ENCODE peak calls at places on chromosomes 11 and 22, in four cellular contexts. X is IMR-90, J is H1, R is H9. L is an unnamed sample.

GRCh38 chr11:111765320-111765983 is 737 bp downstream of the PPP2R1B start:
- DNase-seq in X (no peak), J (no peak), R (no peak), L (no peak)

GRCh38 chr22:48919187-48919590 is 908.5 kb downstream of the BRD1 start:
- DNase-seq in X (no peak), J (peak; percentile 41), R (peak; percentile 29), L (no peak)

GRCh38 chr11:47399860-47400812 is 8.3 kb upstream of the SLC39A13 start:
- DNase-seq in X (no peak), J (no peak), R (peak; percentile 72), L (peak; percentile 76)

GRCh38 chr22:29587938-29588699 is 7.2 kb upstream of the NIPSNAP1 start:
- DNase-seq in X (peak; percentile 92), J (no peak), R (no peak), L (no peak)

GRCh38 chr11:96465537-96465936 is 75.7 kb downstream of the JRKL start:
- DNase-seq in X (no peak), J (no peak), R (no peak), L (no peak)

GRCh38 chr11:94806436-94806835 is 38.3 kb downstream of the AMOTL1 start:
- DNase-seq in X (no peak), J (no peak), R (no peak), L (no peak)

GRCh38 chr11:59680287-59681154 is 11.7 kb upstream of the PATL1 start:
- DNase-seq in X (peak; percentile 83), J (peak; percentile 67), R (peak; percentile 84), L (peak; percentile 93)

GRCh38 chr22:42617155-42617983 is 2.7 kb upstream of the POLDIP3 start:
- DNase-seq in X (no peak), J (no peak), R (peak; percentile 57), L (no peak)

GRCh38 chr11:73162196-73162740 is 20.1 kb upstream of the FCHSD2 start:
- DNase-seq in X (no peak), J (no peak), R (no peak), L (no peak)

GRCh38 chr11:23732026-23732425 is 764.8 kb upstream of the LUZP2 start:
- DNase-seq in X (peak; percentile 65), J (no peak), R (no peak), L (peak; percentile 47)

GRCh38 chr11:34745209-34745608 is 124.3 kb downstream of the EHF start:
- DNase-seq in X (no peak), J (no peak), R (no peak), L (no peak)

GRCh38 chr11:72969894-72970335 is 155.7 kb downstream of the ATG16L2 start:
- DNase-seq in X (peak; percentile 88), J (no peak), R (no peak), L (no peak)

GRCh38 chr11:86067230-86068137 is 1.4 kb downstream of the PICALM start:
- DNase-seq in X (no peak), J (no peak), R (no peak), L (no peak)

GRCh38 chr22:40067639-40068038 is 72.9 kb downstream of the FAM83F start:
- DNase-seq in X (no peak), J (no peak), R (no peak), L (no peak)

GRCh38 chr11:46410021-46410420 is 18.4 kb upstream of the CHRM4 start:
- DNase-seq in X (no peak), J (peak; percentile 55), R (peak; percentile 78), L (peak; percentile 72)

GRCh38 chr11:119739975-119740374 is 11.0 kb upstream of the NECTIN1 start:
- DNase-seq in X (no peak), J (no peak), R (no peak), L (peak; percentile 40)

DNA sequence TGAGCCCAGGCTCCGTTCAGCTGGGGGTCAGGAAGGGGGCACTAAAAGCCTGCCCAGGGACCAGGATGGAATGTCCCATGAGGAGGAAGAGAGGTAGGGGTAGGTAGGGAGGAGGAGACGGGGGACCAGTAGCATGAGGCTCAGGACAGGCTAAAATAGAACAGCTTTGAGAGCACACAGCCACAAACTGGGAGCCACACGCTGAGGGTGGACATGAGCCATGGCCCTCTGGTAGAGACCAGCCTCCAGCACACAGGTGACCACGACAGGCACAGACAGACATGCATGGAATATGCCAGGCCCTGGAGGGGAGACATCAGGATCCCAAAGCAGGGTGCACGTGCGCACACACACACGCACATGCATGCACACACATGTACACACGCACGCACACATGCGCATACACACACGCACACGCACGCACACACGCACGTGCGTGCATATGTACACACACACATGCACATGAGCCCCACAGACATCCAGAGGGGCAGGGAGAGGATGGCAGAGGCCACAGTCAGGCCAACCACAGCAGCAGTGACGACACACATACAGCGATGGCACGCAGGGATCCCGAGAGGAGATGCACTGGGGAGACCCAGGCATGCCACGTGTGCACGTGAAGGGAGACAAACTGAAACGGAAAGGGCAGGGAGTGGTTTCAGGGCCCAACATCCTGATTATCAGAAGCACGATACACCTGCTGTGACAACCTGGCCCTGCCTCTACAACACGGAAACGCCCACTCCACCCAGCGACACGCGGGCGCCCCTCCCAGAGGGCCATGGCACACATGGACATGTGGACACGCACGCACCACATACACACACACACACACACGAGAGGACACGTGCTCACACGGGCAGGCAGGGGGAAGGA is 25.7 kb downstream of the LRRC10B start:
- DNase-seq in X (no peak), J (no peak), R (no peak), L (no peak)
- H4K8ac ChIP-seq in X (no peak overlapping the region), J (no peak overlapping the region), R (no peak overlapping the region), L (no peak overlapping the region)

GRCh38 chr11:2389344-2390026 is 11.1 kb upstream of the TSSC4 start:
- DNase-seq in X (no peak), J (no peak), R (no peak), L (peak; percentile 59)
- H3K4me2 ChIP-seq in X (no peak overlapping the region), J (no peak overlapping the region), R (no peak overlapping the region), L (no peak overlapping the region)

GRCh38 chr11:118401151-118401879 is at the start of gene ATP5MG:
- DNase-seq in X (peak; percentile 86), J (peak; percentile 90), R (peak; percentile 88), L (peak; percentile 91)

GRCh38 chr11:118398797-118399564 is 2.4 kb upstream of the ATP5MG start:
- DNase-seq in X (peak; percentile 26), J (no peak), R (no peak), L (no peak)

GRCh38 chr11:118406599-118407166 is 5.3 kb downstream of the ATP5MG start:
- DNase-seq in X (peak; percentile 39), J (no peak), R (no peak), L (no peak)

GRCh38 chr11:118397448-118397847 is 4.0 kb upstream of the ATP5MG start:
- DNase-seq in X (no peak), J (no peak), R (no peak), L (no peak)

DNA sequence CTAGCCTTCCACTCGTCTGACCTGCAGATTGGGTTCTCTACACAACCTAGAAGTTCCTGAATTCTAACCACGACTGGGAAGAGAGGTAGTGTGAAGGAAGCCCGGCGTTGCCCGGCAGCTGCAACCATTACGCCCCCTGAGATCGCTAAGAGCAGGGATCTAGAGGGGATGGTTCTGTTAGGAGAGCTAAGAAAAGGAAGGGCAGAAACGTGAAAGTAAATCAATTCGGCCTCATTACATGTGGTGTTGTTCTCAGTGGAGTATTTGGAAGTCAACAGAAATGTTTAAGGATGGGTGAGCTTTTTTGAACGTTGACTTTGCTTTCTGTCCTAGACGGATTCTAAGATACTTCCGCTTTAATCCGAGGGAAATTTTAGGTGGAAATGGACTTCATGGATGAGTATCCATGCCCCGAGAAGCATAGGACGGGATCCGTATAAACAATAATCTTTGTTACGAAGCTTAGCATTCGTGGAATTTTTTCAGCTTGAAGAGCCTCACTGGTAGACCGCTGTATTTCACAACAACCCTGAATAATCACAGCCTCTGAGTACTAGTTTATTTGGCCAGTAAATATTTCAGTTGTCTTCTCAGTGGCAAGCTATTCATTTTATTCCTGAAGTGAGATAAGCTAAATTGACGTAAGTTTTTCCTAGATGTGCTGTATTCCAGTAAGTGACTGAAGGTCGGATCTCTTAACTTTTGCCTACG is 629 bp downstream of the ATP5MG start:
- DNase-seq in X (peak; percentile 92), J (peak; percentile 44), R (no peak), L (peak; percentile 31)
- H4K8ac ChIP-seq in X (peak overlapping the region; percentile 65), J (peak overlapping the region; percentile 92), R (no peak overlapping the region), L (no peak overlapping the region)

GRCh38 chr22:21949569-21949918 is 3.1 kb downstream of the PPM1F start:
- DNase-seq in X (no peak), J (no peak), R (no peak), L (no peak)

GRCh38 chr22:21952586-21953571 is at the start of gene PPM1F:
- DNase-seq in X (peak; percentile 55), J (peak; percentile 97), R (peak; percentile 86), L (peak; percentile 79)

GRCh38 chr22:21949948-21950347 is 2.7 kb downstream of the PPM1F start:
- DNase-seq in X (no peak), J (no peak), R (no peak), L (no peak)

GRCh38 chr22:21951931-21952465 is 650 bp downstream of the PPM1F start:
- DNase-seq in X (peak; percentile 53), J (peak; percentile 74), R (peak; percentile 72), L (peak; percentile 53)

GRCh38 chr22:21951062-21951461 is 1.6 kb downstream of the PPM1F start:
- DNase-seq in X (no peak), J (no peak), R (no peak), L (no peak)
- H3K4me2 ChIP-seq in X (no peak overlapping the region), J (no peak overlapping the region), R (no peak overlapping the region), L (no peak overlapping the region)